ENCODE peak calls at places on chromosome 7, in six cellular contexts. D, W, O, S, Z and Y are unnamed samples.

GRCh38 chr7:139106959-139107358 is 2.6 kb downstream of the ZC3HAV1 start:
- DNase-seq in D (no peak), W (no peak), O (no peak), S (no peak), Z (no peak), Y (no peak)

GRCh38 chr7:26451997-26452396 is 160.3 kb downstream of the SNX10 start:
- DNase-seq in D (no peak), W (no peak), O (no peak), S (no peak), Z (no peak), Y (no peak)

GRCh38 chr7:137243741-137244140 is 99.8 kb downstream of the PTN start:
- DNase-seq in D (no peak), W (no peak), O (no peak), S (peak), Z (peak), Y (no peak)

GRCh38 chr7:381211-382117 is 91.5 kb downstream of the FOXL3 start:
- DNase-seq in D (no peak), W (no peak), O (no peak), S (peak), Z (no peak), Y (no peak)

GRCh38 chr7:131327626-131328386 is at the start of gene MKLN1:
- DNase-seq in D (peak), W (peak), O (peak), S (peak), Z (peak), Y (no peak)

GRCh38 chr7:136183981-136184380 is 206.8 kb upstream of the MTPN start:
- DNase-seq in D (no peak), W (peak), O (peak), S (no peak), Z (peak), Y (no peak)

GRCh38 chr7:80018941-80019808 is 115.5 kb upstream of the GNAI1 start:
- DNase-seq in D (peak), W (peak), O (peak), S (peak), Z (peak), Y (no peak)

GRCh38 chr7:45178241-45179225 is 20.9 kb downstream of the RAMP3 start:
- DNase-seq in D (no peak), W (no peak), O (no peak), S (no peak), Z (no peak), Y (no peak)

GRCh38 chr7:133682364-133683181 is 429.7 kb downstream of the EXOC4 start:
- DNase-seq in D (no peak), W (no peak), O (no peak), S (no peak), Z (no peak), Y (no peak)

GRCh38 chr7:75960372-75960771 is 34.0 kb downstream of the TMEM120A start:
- DNase-seq in D (no peak), W (no peak), O (no peak), S (no peak), Z (no peak), Y (no peak)

GRCh38 chr7:75958802-75959543 is 35.4 kb downstream of the TMEM120A start:
- DNase-seq in D (no peak), W (no peak), O (no peak), S (no peak), Z (no peak), Y (no peak)

GRCh38 chr7:75963383-75963995 is 30.9 kb downstream of the TMEM120A start:
- DNase-seq in D (no peak), W (no peak), O (no peak), S (no peak), Z (no peak), Y (no peak)

GRCh38 chr7:75962607-75963382 is 31.6 kb downstream of the TMEM120A start:
- DNase-seq in D (no peak), W (peak), O (no peak), S (peak), Z (peak), Y (no peak)

GRCh38 chr7:75961194-75961593 is 33.2 kb downstream of the TMEM120A start:
- DNase-seq in D (no peak), W (no peak), O (no peak), S (no peak), Z (no peak), Y (no peak)
- TF ChIP-seq CTCF in D (no peak), W (no peak), O (no peak), S (no peak), Z (peak), Y (no peak)

GRCh38 chr7:117053407-117053806 is 100.1 kb downstream of the ST7 start:
- DNase-seq in D (no peak), W (no peak), O (peak), S (no peak), Z (no peak), Y (no peak)
- H3K4me3 ChIP-seq in D (no peak), W (no peak), O (no peak), S (no peak), Z (no peak), Y (no peak)

DNA sequence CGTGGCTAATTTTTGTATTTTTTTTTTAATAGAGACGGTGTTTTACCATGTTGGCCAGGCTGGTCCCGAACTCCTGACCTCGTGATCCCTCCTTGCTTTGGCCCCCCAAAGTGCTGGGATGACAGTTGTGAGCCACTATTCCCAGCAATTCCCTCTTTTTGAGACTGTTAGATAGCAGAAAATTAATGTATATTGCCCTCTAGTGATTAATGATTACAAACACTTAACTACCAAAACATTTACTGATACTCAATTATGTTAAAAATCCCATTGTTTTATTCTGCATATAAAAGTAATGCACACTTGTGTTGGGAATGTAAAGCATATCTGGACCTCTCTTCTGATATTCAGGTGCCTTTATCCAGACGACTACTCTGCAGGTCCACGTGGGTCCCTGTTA is 41.2 kb upstream of the COBL start:
- DNase-seq in D (no peak), W (no peak), O (no peak), S (no peak), Z (no peak), Y (no peak)
- TF ChIP-seq CTCF in D (no peak), W (no peak), O (no peak), S (no peak), Z (no peak), Y (no peak)

GRCh38 chr7:129037585-129037984 is 17.3 kb downstream of the TNPO3 start:
- DNase-seq in D (no peak), W (no peak), O (no peak), S (no peak), Z (no peak), Y (no peak)

DNA sequence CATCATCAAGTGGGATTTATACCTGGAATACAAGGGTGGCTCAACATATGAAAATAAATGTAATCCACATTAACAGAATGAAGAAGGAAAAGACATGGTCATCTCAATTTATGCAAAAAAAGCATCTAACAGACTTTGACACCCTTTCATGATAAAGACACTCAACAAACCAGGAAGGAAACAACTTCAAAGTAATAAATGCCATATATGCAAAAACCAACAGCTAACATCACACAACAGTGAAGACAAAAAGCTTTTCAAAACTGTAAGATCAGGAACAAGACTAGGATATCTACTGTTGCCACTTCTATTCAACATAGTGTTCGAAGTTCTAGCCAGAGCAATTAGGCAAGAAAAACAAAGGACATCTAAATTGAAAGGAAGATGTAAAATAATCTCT is 22.9 kb downstream of the TNPO3 start:
- DNase-seq in D (no peak), W (no peak), O (no peak), S (no peak), Z (no peak), Y (no peak)
- H3K4me3 ChIP-seq in D (no peak), W (no peak), O (no peak), S (no peak), Z (no peak), Y (no peak)